ENCODE peak calls at places on chromosome 4, in five cellular contexts. H is GM12892; P is activated CD4-positive, alpha-beta T cell treated with anti-CD3 and anti-CD28 coated beads for 4 hours; D is NCI-H1930; L is M059J. E is an unnamed sample.

GRCh38 chr4:3290889-3291321 is 1.9 kb upstream of the RGS12 start:
- DNase-seq in H (no peak), P (no peak), D (no peak), L (no peak), E (no peak)

GRCh38 chr4:54085284-54085683 is 14.7 kb upstream of the GSX2 start:
- DNase-seq in H (no peak), P (no peak), L (peak), D (peak), E (peak)

GRCh38 chr4:43680416-43680815 is 768.2 kb downstream of the KCTD8 start:
- DNase-seq in L (no peak), D (no peak), H (no peak), P (no peak), E (no peak)

GRCh38 chr4:26779674-26780073 is 81.0 kb upstream of the STIM2 start:
- DNase-seq in L (peak), D (no peak), H (no peak), P (no peak), E (peak)

GRCh38 chr4:172887959-172888358 is 280.7 kb upstream of the GALNT7 start:
- DNase-seq in H (no peak), L (no peak), D (no peak), P (no peak), E (no peak)

GRCh38 chr4:119191505-119191904 is 21.0 kb upstream of the USP53 start:
- DNase-seq in P (no peak), H (no peak), L (no peak), D (no peak), E (no peak)

GRCh38 chr4:3704669-3705068 is 61.5 kb upstream of the ADRA2C start:
- DNase-seq in P (no peak), H (no peak), D (no peak), L (no peak), E (no peak)

GRCh38 chr4:108370826-108371225 is 202.1 kb upstream of the LEF1 start:
- DNase-seq in L (no peak), D (no peak), P (no peak), H (no peak), E (no peak)

GRCh38 chr4:114512595-114513295 is 85.9 kb upstream of the UGT8 start:
- DNase-seq in H (no peak), D (no peak), P (no peak), L (peak), E (no peak)

GRCh38 chr4:55554453-55555030 is 7.8 kb upstream of the CLOCK start:
- DNase-seq in H (no peak), L (peak), D (no peak), P (no peak), E (no peak)

GRCh38 chr4:8274066-8274652 is 4.6 kb downstream of the HTRA3 start:
- DNase-seq in P (no peak), L (no peak), H (no peak), D (no peak), E (no peak)

GRCh38 chr4:100168521-100168920 is 21.7 kb downstream of the DDIT4L start:
- DNase-seq in P (no peak), D (no peak), H (no peak), L (peak), E (peak)

GRCh38 chr4:118327554-118328241 is 25.1 kb downstream of the PRSS12 start:
- DNase-seq in L (no peak), P (no peak), H (no peak), D (no peak), E (no peak)

GRCh38 chr4:177275999-177276398 is 33.7 kb upstream of the NEIL3 start:
- DNase-seq in P (no peak), L (no peak), H (no peak), D (no peak), E (no peak)

GRCh38 chr4:2891294-2891693 is 47.6 kb downstream of the ADD1 start:
- DNase-seq in D (no peak), H (no peak), L (peak), P (no peak), E (peak)

GRCh38 chr4:2761035-2761923 is 5.1 kb upstream of the TNIP2 start:
- DNase-seq in D (no peak), L (no peak), P (no peak), H (no peak), E (no peak)

GRCh38 chr4:48016141-48017107 is at the start of the genes CNGA1 and NIPAL1:
- DNase-seq in L (peak), P (peak), H (peak), D (peak), E (peak)

GRCh38 chr4:152102184-152103000 is 341.6 kb upstream of the GATB start:
- DNase-seq in L (peak), H (no peak), P (no peak), D (no peak), E (peak)

GRCh38 chr4:8725071-8725841 is 132.7 kb downstream of the CPZ start:
- DNase-seq in L (no peak), H (no peak), D (no peak), P (no peak), E (no peak)

GRCh38 chr4:173332963-173333657 is 1.0 kb downstream of the HMGB2 start:
- DNase-seq in H (no peak), L (peak), P (peak), D (no peak), E (no peak)

GRCh38 chr4:1728061-1728980 is 7.0 kb downstream of the TACC3 start:
- DNase-seq in D (no peak), P (no peak), L (no peak), H (no peak), E (no peak)

GRCh38 chr4:183691006-183691405 is 31.9 kb downstream of the TRAPPC11 start:
- DNase-seq in H (no peak), D (no peak), P (no peak), L (no peak), E (no peak)